ENCODE peak calls at places on chromosomes 2 and 18, in four cellular contexts. W is GM12865; L is pancreas; D is CD4-positive, alpha-beta T cell. O is an unnamed sample.

GRCh38 chr2:241818943-241819270 is 9.9 kb downstream of the NEU4 start:
- DNase-seq in L (no peak), D (no peak), W (no peak), O (no peak)

GRCh38 chr18:78982186-78982585 is 2.6 kb downstream of the SALL3 start:
- DNase-seq in W (no peak), D (no peak), L (no peak), O (no peak)

GRCh38 chr2:99602475-99602874 is 112.7 kb upstream of the REV1 start:
- DNase-seq in W (no peak), D (no peak), L (no peak), O (no peak)

GRCh38 chr2:224572338-224572737 is 12.8 kb downstream of the CUL3 start:
- DNase-seq in W (no peak), L (no peak), D (no peak), O (no peak)

GRCh38 chr2:151162185-151162584 is 99.5 kb downstream of the RBM43 start:
- DNase-seq in D (no peak), W (no peak), L (no peak), O (peak)

GRCh38 chr2:15825276-15826060 is 114.9 kb upstream of the MYCN start:
- DNase-seq in L (no peak), W (no peak), D (no peak), O (no peak)

GRCh38 chr2:118202707-118203303 is 114.5 kb downstream of the INSIG2 start:
- DNase-seq in W (peak), L (no peak), D (peak), O (no peak)

GRCh38 chr2:237525559-237526157 is 38.6 kb downstream of the MLPH start:
- DNase-seq in L (no peak), W (no peak), D (no peak), O (no peak)

GRCh38 chr18:74742573-74742972 is 144.9 kb downstream of the ZNF407 start:
- DNase-seq in W (no peak), D (no peak), L (no peak), O (no peak)

GRCh38 chr2:118738524-118739308 is 108.7 kb downstream of the EN1 start:
- DNase-seq in L (peak), D (no peak), W (no peak), O (peak)

GRCh38 chr2:6526093-6526824 is 339.4 kb downstream of the CMPK2 start:
- DNase-seq in L (peak), D (no peak), W (peak), O (no peak)

GRCh38 chr2:72576861-72577260 is 249.0 kb downstream of the EXOC6B start:
- DNase-seq in L (no peak), D (no peak), W (no peak), O (no peak)

GRCh38 chr2:59301466-59302402 is 1060.6 kb upstream of the FANCL start:
- DNase-seq in L (peak), W (peak), D (no peak), O (peak)

GRCh38 chr2:6960659-6961058 is 43.4 kb downstream of the RNF144A start:
- DNase-seq in W (no peak), D (no peak), L (peak), O (no peak)

GRCh38 chr18:37465922-37466321 is 99.7 kb downstream of the CELF4 start:
- DNase-seq in D (no peak), W (no peak), L (no peak), O (no peak)

GRCh38 chr18:49094979-49095632 is 144.3 kb upstream of the SMAD7 start:
- DNase-seq in L (no peak), W (no peak), D (no peak), O (peak)

GRCh38 chr2:196066794-196067382 is 1.7 kb downstream of the DNAH7 start:
- DNase-seq in D (no peak), W (peak), L (no peak), O (no peak)

GRCh38 chr2:196073521-196073920 is 4.9 kb upstream of the DNAH7 start:
- DNase-seq in W (no peak), L (no peak), D (no peak), O (no peak)

GRCh38 chr2:196063773-196064172 is 4.9 kb downstream of the DNAH7 start:
- DNase-seq in W (no peak), D (no peak), L (no peak), O (no peak)

GRCh38 chr2:196068271-196069209 is at the start of gene DNAH7:
- DNase-seq in L (peak), W (peak), D (peak), O (peak)
- TF ChIP-seq CTCF in L (peak), W (peak), D (peak), O (peak)

DNA sequence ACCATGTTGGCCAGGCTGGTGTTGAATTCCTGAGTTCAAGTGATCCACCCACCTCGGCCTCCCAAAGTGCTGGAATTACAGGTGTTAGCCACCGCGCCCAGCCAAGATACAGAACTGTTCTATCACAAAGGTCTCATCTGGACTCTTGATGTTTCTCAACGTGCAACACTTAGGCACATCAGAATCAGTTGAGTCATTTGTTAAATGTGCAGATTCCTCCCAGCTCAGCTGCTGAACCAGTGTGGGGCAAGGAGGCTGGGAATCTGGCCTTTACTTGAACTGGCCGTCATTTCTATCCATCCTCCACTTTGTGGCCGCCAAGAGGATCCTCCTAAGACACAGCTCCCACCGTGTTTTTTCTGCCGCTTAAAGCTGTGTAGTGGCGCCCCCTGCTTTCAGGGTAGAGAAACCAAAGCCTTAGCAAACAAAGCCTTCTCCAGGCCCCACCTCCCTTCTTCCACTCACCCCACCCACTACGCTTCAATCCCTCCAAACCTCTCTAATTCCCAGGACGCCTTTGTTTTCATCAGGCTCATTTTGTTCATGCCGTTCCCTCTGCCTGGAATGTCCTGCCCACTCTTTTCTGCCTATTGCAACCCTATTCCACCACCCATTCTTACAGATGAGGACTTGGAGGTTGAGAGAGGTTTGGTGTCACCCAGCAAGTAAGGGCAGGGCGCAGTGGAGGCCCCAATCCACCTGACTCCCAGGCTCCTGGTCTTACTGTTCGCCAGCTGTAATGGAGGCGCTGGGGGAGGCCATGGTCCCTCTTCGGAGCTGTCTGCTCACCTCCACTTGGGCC is 776 bp upstream of the SPEG start:
- DNase-seq in L (no peak), D (no peak), W (peak), O (no peak)
- TF ChIP-seq CTCF in L (no peak), D (no peak), W (peak), O (peak)

GRCh38 chr2:199458806-199459285 is 1.1 kb upstream of the SATB2 start:
- DNase-seq in D (no peak), W (no peak), L (no peak), O (no peak)

GRCh38 chr2:199456383-199457146 is 1.2 kb downstream of the SATB2 start:
- DNase-seq in D (no peak), W (no peak), L (no peak), O (no peak)

GRCh38 chr2:199457147-199458016 is at the start of gene SATB2:
- DNase-seq in D (no peak), W (peak), L (no peak), O (peak)

GRCh38 chr2:199459286-199460100 is 1.8 kb upstream of the SATB2 start:
- DNase-seq in L (peak), W (peak), D (peak), O (peak)

DNA sequence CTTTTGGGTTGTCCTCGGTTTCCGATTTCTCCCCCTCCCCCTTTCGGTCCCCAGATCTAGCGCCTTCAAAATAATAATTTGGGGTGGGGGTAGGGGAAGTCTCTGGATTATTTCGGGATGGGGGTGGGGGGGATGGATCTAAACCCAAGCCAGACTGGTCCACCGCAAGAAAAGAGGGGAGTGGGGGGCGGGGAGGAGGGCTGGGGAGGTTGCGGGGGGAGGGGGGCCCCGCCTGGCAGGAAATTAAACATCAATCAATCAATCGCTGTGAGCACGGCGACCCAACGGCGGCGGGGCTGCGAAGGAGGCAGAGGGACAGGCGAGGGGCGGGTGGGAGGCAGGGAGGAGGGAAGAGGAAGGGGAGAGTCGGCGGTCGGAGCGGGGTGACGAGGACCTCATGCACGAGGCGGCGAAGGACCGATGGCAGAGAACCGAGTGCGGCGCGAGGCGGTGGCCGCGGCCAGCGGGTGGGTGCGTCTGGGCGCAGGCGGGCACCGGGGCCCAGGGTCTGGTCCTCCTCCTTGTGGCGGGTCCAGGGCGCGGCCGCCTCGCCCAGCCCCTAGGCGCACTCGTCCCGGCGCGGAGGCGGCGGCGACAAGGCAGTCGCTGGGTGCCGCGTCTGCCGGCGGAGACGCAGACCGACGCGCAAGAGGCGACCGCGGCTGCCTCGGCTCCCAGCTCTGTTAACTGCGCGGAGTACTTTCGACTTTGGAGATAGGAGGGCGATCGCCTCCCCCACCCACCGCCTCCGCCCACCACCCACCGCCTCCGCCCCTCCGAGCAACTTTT is 472 bp upstream of the SATB2 start:
- DNase-seq in L (no peak), W (peak), D (no peak), O (no peak)
- TF ChIP-seq CTCF in L (no peak), W (no peak), D (no peak), O (no peak)

GRCh38 chr2:97845818-97846217 is 132.4 kb downstream of the ZAP70 start:
- DNase-seq in D (no peak), W (no peak), L (no peak), O (no peak)
- TF ChIP-seq CTCF in D (no peak), W (no peak), L (no peak), O (no peak)

GRCh38 chr2:163471947-163472346 is 263.9 kb downstream of the FIGN start:
- DNase-seq in D (no peak), L (no peak), W (no peak), O (no peak)
- TF ChIP-seq CTCF in D (no peak), L (peak), W (no peak), O (peak)

GRCh38 chr2:27571197-27571596 is 11.6 kb upstream of the ZNF512 start:
- DNase-seq in L (no peak), D (no peak), W (no peak), O (no peak)
- TF ChIP-seq CTCF in L (no peak), D (no peak), W (no peak), O (no peak)

DNA sequence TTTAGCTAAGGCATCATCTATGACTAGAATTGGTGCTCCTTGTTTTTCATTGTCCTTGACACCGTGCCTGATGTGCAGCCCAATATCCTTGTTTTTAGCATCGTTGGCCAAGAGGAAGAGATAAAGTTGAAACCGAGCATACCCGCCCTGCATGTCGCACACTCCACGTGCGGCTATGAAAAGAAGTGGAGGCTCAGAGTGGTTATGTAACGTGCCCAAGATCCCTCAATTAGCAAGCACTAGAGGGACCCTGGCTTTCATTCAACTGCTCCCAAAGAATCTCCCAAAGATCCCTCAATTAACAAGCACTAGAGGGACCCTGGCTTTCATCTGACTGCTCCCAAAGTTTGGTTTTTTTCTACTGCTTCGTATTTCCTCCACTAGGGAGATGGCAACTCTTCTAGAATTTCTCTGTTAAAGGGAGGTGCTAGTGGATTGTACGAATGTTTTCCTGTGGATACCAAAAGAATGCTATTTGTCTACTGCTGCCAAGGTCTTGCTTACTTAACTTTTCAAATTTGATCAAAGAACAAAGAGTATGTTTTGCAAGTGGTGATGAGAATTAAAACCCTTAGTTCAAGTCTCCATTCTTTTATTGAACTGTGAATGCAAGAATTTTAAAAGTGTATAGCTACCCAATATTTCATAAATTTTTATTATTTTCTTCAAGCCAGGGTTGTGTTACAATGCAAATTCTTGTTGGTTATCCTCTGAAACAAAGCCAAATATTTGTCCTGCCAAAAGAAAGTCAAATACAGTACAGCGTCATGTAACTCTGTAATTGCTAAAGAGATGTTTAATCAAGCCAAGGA is 92.1 kb downstream of the AOX1 start:
- DNase-seq in D (no peak), L (no peak), W (no peak), O (peak)
- TF ChIP-seq CTCF in D (no peak), L (no peak), W (no peak), O (peak)